ENCODE peak calls at places on chromosomes 13 and 19, in ten cellular contexts. G, C, K, U, B, S, Y, F, R and J are unnamed samples.

GRCh38 chr19:49488046-49488862 is 846 bp downstream of the RPL13A start:
- DNase-seq in G (no peak), C (no peak), K (peak), U (no peak), B (no peak), S (no peak), Y (no peak), F (no peak), R (no peak), J (peak)

GRCh38 chr19:45630463-45630862 is 8.7 kb downstream of the EML2 start:
- DNase-seq in G (no peak), C (no peak), K (peak), U (no peak), B (no peak), S (no peak), Y (no peak), F (no peak), R (no peak), J (no peak)

GRCh38 chr13:97318532-97318931 is 96.4 kb downstream of the MBNL2 start:
- DNase-seq in G (no peak), C (no peak), K (no peak), U (no peak), B (no peak), S (no peak), Y (no peak), F (no peak), R (no peak), J (no peak)

GRCh38 chr19:44948237-44948636 is 2.4 kb downstream of the APOC2 start:
- DNase-seq in G (no peak), C (no peak), K (no peak), U (no peak), B (no peak), S (no peak), Y (no peak), F (no peak), R (no peak), J (no peak)

GRCh38 chr19:50189326-50189725 is 14.1 kb upstream of the MYH14 start:
- DNase-seq in G (no peak), C (no peak), K (no peak), U (no peak), B (no peak), S (no peak), Y (no peak), F (no peak), R (no peak), J (no peak)

GRCh38 chr13:49776871-49777270 is 15.6 kb downstream of the KPNA3 start:
- DNase-seq in G (no peak), C (no peak), K (no peak), U (no peak), B (no peak), S (no peak), Y (no peak), F (no peak), R (no peak), J (no peak)

GRCh38 chr13:101267656-101268055 is 148.7 kb downstream of the NALCN start:
- DNase-seq in G (no peak), C (no peak), K (no peak), U (no peak), B (no peak), S (no peak), Y (no peak), F (no peak), R (no peak), J (no peak)

GRCh38 chr19:17671906-17672305 is 16.2 kb downstream of the UNC13A start:
- DNase-seq in G (no peak), C (no peak), K (peak), U (no peak), B (no peak), S (peak), Y (no peak), F (no peak), R (no peak), J (peak)

GRCh38 chr13:20715340-20715732 is 11.8 kb downstream of the IL17D start:
- DNase-seq in G (no peak), C (no peak), K (no peak), U (no peak), B (no peak), S (no peak), Y (no peak), F (no peak), R (no peak), J (no peak)

GRCh38 chr13:95463516-95463915 is 89.0 kb upstream of the CLDN10 start:
- DNase-seq in G (no peak), C (no peak), K (no peak), U (no peak), B (no peak), S (no peak), Y (no peak), F (no peak), R (no peak), J (no peak)

GRCh38 chr13:77489566-77490337 is 45.8 kb upstream of the SCEL start:
- DNase-seq in G (no peak), C (no peak), K (no peak), U (no peak), B (no peak), S (no peak), Y (no peak), F (no peak), R (no peak), J (no peak)

GRCh38 chr19:51020988-51021651 is 1.6 kb upstream of the KLK10 start:
- DNase-seq in G (no peak), C (peak), K (peak), U (peak), B (peak), S (peak), Y (no peak), F (no peak), R (peak), J (peak)

GRCh38 chr13:60990032-60990733 is 425.5 kb downstream of the PCDH20 start:
- DNase-seq in G (peak), C (no peak), K (peak), U (peak), B (no peak), S (no peak), Y (no peak), F (no peak), R (peak), J (peak)

GRCh38 chr13:75180805-75181455 is 301.0 kb downstream of the TBC1D4 start:
- DNase-seq in G (no peak), C (no peak), K (no peak), U (no peak), B (no peak), S (no peak), Y (no peak), F (no peak), R (no peak), J (no peak)

GRCh38 chr13:39363393-39363792 is 239.6 kb downstream of the LHFPL6 start:
- DNase-seq in G (no peak), C (no peak), K (no peak), U (no peak), B (no peak), S (no peak), Y (no peak), F (no peak), R (no peak), J (no peak)

GRCh38 chr13:42155251-42155650 is 106.8 kb downstream of the DGKH start:
- DNase-seq in G (no peak), C (no peak), K (no peak), U (no peak), B (no peak), S (no peak), Y (no peak), F (no peak), R (no peak), J (no peak)

GRCh38 chr13:42151781-42152180 is 103.3 kb downstream of the DGKH start:
- DNase-seq in G (no peak), C (no peak), K (no peak), U (no peak), B (no peak), S (no peak), Y (no peak), F (no peak), R (no peak), J (no peak)

GRCh38 chr13:42148538-42148937 is 100.1 kb downstream of the DGKH start:
- DNase-seq in G (no peak), C (no peak), K (no peak), U (no peak), B (no peak), S (no peak), Y (no peak), F (no peak), R (no peak), J (no peak)

GRCh38 chr13:42152495-42152894 is 104.0 kb downstream of the DGKH start:
- DNase-seq in G (no peak), C (no peak), K (no peak), U (no peak), B (no peak), S (no peak), Y (no peak), F (no peak), R (no peak), J (no peak)

DNA sequence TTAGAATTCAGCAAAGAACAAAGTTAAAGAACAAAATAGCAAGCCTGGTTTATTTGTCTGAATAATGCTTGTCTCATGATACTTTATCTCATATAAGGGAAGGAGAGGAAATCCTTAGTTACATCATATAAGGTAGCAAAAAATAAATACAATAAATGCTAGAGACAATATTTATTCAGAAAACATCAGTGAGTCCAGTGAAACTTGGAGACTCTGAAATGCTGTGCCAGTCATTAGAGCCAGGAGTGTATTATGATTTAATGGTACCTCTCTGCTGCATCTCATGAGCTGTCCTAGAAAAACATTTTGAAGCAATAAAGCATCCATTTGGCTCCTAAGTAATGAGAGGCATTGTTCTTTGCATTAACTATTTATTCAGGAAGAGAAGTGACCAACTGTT is 104.9 kb downstream of the DGKH start:
- DNase-seq in G (no peak), C (no peak), K (no peak), U (no peak), B (no peak), S (no peak), Y (no peak), F (no peak), R (no peak), J (no peak)
- H3K27ac ChIP-seq in G (no peak), C (no peak), K (no peak), U (no peak), B (no peak), S (no peak), Y (no peak), F (no peak), R (no peak), J (no peak)

DNA sequence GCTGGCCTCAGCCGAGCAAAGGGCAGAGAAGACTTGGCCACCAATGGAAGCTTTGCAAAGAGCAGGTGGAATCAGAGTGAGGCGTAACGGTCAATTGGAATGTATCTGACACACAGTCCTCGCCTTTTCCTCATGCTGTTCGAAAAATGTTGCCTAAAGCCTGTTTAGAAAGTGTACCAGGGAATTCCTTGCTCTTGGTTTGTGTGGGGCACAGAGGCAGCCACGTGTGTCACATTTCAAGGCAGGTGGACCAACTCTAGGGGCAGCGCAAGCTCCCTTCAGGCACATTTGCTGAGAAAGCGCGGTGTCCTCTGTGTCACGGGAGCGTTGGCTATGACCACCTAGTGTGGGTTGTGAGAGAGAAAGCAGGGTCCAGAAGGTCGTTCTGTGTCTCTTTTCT is 118.7 kb upstream of the SPATA13 start:
- DNase-seq in G (no peak), C (no peak), K (no peak), U (no peak), B (no peak), S (no peak), Y (no peak), F (no peak), R (no peak), J (no peak)
- H3K27ac ChIP-seq in G (no peak), C (no peak), K (no peak), U (no peak), B (no peak), S (no peak), Y (no peak), F (no peak), R (no peak), J (no peak)

GRCh38 chr19:447816-448546 is 12.9 kb downstream of the SHC2 start:
- DNase-seq in G (peak), C (peak), K (no peak), U (peak), B (no peak), S (peak), Y (no peak), F (no peak), R (no peak), J (no peak)
- H3K27ac ChIP-seq in G (peak), C (no peak), K (no peak), U (no peak), B (no peak), S (peak), Y (no peak), F (no peak), R (no peak), J (no peak)

DNA sequence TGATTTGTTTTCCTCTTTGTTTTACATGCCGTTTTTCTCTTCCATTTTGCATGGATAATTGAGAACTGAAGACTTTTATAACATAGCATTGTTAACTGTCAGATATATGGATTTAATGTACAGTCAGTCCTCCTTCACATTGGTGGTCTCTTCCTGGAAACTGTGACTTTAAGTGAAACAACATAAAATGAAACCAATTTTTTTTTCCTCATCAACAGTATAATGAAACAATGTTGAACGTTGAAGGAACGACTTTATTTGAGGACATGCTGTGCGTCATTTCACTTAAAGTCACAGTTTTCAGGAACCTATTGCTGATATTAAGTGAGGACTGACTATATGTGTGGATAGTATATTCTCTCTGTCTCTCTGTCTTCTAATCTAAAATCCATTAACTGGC is 54.7 kb downstream of the COG3 start:
- DNase-seq in G (no peak), C (no peak), K (no peak), U (no peak), B (no peak), S (no peak), Y (no peak), F (no peak), R (no peak), J (no peak)
- H3K27ac ChIP-seq in G (no peak), C (no peak), K (no peak), U (no peak), B (no peak), S (no peak), Y (no peak), F (no peak), R (no peak), J (no peak)

GRCh38 chr19:6164906-6165531 is 29.6 kb downstream of the ACSBG2 start:
- DNase-seq in G (no peak), C (no peak), K (no peak), U (no peak), B (no peak), S (no peak), Y (no peak), F (no peak), R (no peak), J (no peak)
- H3K27ac ChIP-seq in G (no peak), C (no peak), K (no peak), U (no peak), B (no peak), S (no peak), Y (no peak), F (no peak), R (no peak), J (no peak)

GRCh38 chr19:58261968-58262921 is 16.5 kb upstream of the ZNF8 start:
- DNase-seq in G (no peak), C (no peak), K (peak), U (no peak), B (no peak), S (no peak), Y (no peak), F (no peak), R (no peak), J (no peak)
- H3K27ac ChIP-seq in G (no peak), C (no peak), K (no peak), U (no peak), B (no peak), S (no peak), Y (no peak), F (no peak), R (no peak), J (no peak)

GRCh38 chr19:1249990-1250298 is 1.6 kb downstream of the MIDN start:
- DNase-seq in G (no peak), C (no peak), K (no peak), U (peak), B (no peak), S (no peak), Y (no peak), F (no peak), R (no peak), J (no peak)

GRCh38 chr19:1248454-1249297 is at the start of gene MIDN:
- DNase-seq in G (peak), C (peak), K (peak), U (peak), B (no peak), S (peak), Y (peak), F (peak), R (peak), J (peak)

GRCh38 chr19:1245884-1246816 is 2.2 kb upstream of the MIDN start:
- DNase-seq in G (peak), C (no peak), K (no peak), U (peak), B (no peak), S (peak), Y (no peak), F (peak), R (peak), J (peak)

GRCh38 chr19:1249298-1249989 is 1.1 kb downstream of the MIDN start:
- DNase-seq in G (peak), C (peak), K (peak), U (peak), B (peak), S (peak), Y (peak), F (peak), R (peak), J (peak)

DNA sequence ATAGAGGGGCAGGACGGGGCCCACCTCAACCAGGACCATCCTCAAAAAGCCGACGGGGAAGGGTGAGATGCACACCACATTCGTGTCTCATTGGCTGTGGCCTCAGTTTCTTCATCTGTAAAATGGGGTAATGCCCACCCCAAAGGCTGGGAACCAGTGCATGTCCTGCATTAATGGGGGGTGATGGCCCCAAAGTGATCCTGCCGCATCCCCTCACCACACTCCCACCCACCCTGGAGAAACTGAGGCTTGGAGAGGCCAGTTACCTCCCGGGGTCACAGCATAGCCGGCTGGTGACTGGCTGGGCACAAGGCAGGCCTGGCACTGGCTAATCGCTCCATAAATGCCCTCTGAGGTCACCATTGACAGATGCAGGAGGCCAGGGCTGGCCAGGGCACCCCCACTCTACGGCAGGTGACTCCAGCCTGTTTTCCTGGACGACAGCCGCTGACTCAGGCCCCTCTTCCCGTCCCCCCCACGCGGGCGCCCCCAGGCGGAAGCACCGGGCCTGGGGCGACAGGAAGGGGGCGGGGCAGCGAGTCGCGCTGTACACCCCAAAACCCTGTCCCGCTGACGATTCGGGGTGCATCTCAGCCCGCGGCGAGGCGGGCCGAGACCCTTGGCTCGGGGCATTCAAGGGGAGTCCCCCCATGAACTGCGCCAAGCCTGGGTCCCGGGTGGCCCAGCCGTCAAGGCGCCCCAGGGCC is 483 bp upstream of the MIDN start:
- DNase-seq in G (peak), C (peak), K (peak), U (peak), B (no peak), S (no peak), Y (no peak), F (peak), R (peak), J (peak)
- H3K27ac ChIP-seq in G (peak), C (peak), K (peak), U (peak), B (peak), S (peak), Y (peak), F (peak), R (peak), J (no peak)

GRCh38 chr13:45082964-45083363 is 37.3 kb upstream of the GTF2F2 start:
- DNase-seq in G (no peak), C (no peak), K (no peak), U (no peak), B (no peak), S (no peak), Y (no peak), F (no peak), R (no peak), J (no peak)

GRCh38 chr13:45086484-45086883 is 33.8 kb upstream of the GTF2F2 start:
- DNase-seq in G (no peak), C (no peak), K (no peak), U (no peak), B (no peak), S (no peak), Y (no peak), F (no peak), R (no peak), J (no peak)

DNA sequence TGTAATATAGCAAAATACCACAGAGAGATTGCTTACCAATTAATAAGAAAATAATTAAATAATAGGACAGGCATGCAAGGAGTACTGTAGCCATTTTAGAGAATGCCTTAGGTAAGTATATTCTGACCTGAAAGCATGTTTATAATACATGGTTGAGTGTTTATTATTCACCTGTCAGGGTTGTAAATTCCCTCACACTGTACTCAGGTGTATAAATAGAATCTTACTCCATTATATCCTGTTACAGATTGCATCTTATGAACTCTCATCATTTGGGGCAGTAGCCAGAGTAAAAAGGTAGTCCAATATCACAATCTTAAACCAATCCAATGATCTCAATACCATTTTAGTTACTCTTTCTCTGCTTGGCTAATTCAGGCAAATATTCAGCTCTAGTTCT is 35.8 kb upstream of the GTF2F2 start:
- DNase-seq in G (no peak), C (no peak), K (no peak), U (no peak), B (no peak), S (no peak), Y (no peak), F (no peak), R (no peak), J (no peak)
- H3K27ac ChIP-seq in G (no peak), C (no peak), K (no peak), U (no peak), B (no peak), S (no peak), Y (no peak), F (no peak), R (no peak), J (no peak)

DNA sequence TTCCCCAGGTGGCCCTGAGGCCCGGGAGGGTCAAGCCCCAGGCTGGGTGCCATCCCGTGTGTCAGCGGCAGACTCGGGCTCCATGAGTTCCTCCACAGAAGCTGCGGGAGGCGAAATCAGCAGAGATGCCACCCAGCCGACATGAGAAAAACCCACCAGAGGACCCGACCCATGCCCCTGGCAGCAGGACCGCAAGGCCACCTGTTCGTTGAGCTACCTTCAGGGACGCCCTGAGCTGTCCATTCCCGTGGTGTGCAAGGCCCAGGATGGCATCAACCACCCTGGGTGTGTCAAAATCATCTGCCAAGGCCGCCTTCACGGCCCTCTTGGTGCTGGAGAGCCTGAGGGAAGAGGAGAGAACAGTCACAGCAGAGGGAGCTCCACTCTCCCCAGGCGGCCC is 30.4 kb downstream of the NAXD start:
- DNase-seq in G (no peak), C (no peak), K (no peak), U (no peak), B (no peak), S (no peak), Y (no peak), F (peak), R (no peak), J (no peak)
- H3K27ac ChIP-seq in G (no peak), C (no peak), K (no peak), U (no peak), B (no peak), S (no peak), Y (no peak), F (no peak), R (no peak), J (no peak)